ENCODE peak calls at places on chromosomes 7 and 10, in seven cellular contexts. C, V, L, O, B, T and R are unnamed samples.

GRCh38 chr7:99837649-99838361 is 10.0 kb downstream of the CYP3A43 start:
- DNase-seq in O (peak), T (no peak), V (peak), C (no peak), B (peak), L (no peak), R (peak)

GRCh38 chr10:79494871-79495270 is 17.5 kb upstream of the EIF5AL1 start:
- DNase-seq in O (no peak), T (no peak), L (no peak), C (no peak), B (no peak), V (no peak), R (no peak)

GRCh38 chr7:832292-832967 is at the start of gene SUN1:
- DNase-seq in V (peak), L (no peak), O (peak), T (no peak), B (peak), C (peak), R (peak)

GRCh38 chr10:480928-481551 is 208.4 kb downstream of the DIP2C start:
- DNase-seq in L (no peak), C (no peak), T (peak), B (peak), V (no peak), O (peak), R (no peak)

GRCh38 chr7:107186242-107186641 is 17.4 kb downstream of the HBP1 start:
- DNase-seq in T (no peak), O (no peak), V (no peak), L (no peak), B (no peak), C (no peak), R (no peak)

GRCh38 chr10:131021246-131021895 is 290.1 kb downstream of the TCERG1L start:
- DNase-seq in C (no peak), B (no peak), L (peak), V (no peak), T (no peak), O (no peak), R (no peak)

GRCh38 chr7:117014673-117015133 is 61.4 kb downstream of the ST7 start:
- DNase-seq in T (peak), B (peak), V (peak), L (no peak), O (peak), C (peak), R (no peak)

GRCh38 chr7:132381742-132382472 is 194.4 kb downstream of the PLXNA4 start:
- DNase-seq in O (no peak), V (no peak), C (no peak), L (no peak), T (no peak), B (no peak), R (peak)

GRCh38 chr7:157874208-157874816 is 537.5 kb downstream of the DNAJB6 start:
- DNase-seq in B (no peak), V (no peak), O (no peak), L (no peak), C (no peak), T (no peak), R (no peak)

GRCh38 chr10:123858039-123858740 is 33.4 kb downstream of the CPXM2 start:
- DNase-seq in O (peak), C (no peak), V (peak), T (no peak), L (no peak), B (peak), R (no peak)

GRCh38 chr7:28330384-28331070 is 81.8 kb upstream of the CREB5 start:
- DNase-seq in C (no peak), L (no peak), B (peak), O (no peak), T (no peak), V (peak), R (no peak)

GRCh38 chr7:4479367-4480039 is 202.6 kb upstream of the FOXK1 start:
- DNase-seq in T (peak), L (peak), O (no peak), B (no peak), V (peak), C (peak), R (peak)

GRCh38 chr7:151663382-151664100 is 143.8 kb upstream of the RHEB start:
- DNase-seq in T (no peak), V (no peak), C (no peak), L (no peak), B (peak), O (peak), R (no peak)

GRCh38 chr10:89224697-89225443 is 17.8 kb upstream of the CH25H start:
- DNase-seq in C (no peak), T (no peak), O (no peak), V (no peak), B (peak), L (peak), R (no peak)

GRCh38 chr7:120033114-120033513 is 239.9 kb upstream of the KCND2 start:
- DNase-seq in V (no peak), T (no peak), C (no peak), O (no peak), L (no peak), B (peak), R (no peak)

GRCh38 chr7:16396766-16397496 is 24.4 kb downstream of the CRPPA start:
- DNase-seq in L (no peak), T (no peak), O (no peak), B (no peak), C (no peak), V (no peak), R (no peak)

GRCh38 chr10:75771606-75772005 is 340.2 kb downstream of the LRMDA start:
- DNase-seq in B (no peak), O (no peak), L (no peak), T (no peak), V (peak), C (no peak), R (no peak)

GRCh38 chr10:122650331-122650730 is 49.3 kb downstream of the C10orf120 start:
- DNase-seq in V (no peak), T (no peak), C (no peak), O (no peak), L (peak), B (no peak), R (no peak)

GRCh38 chr7:96224682-96225081 is 97.2 kb downstream of the SLC25A13 start:
- DNase-seq in C (no peak), V (peak), L (peak), B (no peak), T (no peak), O (no peak), R (no peak)

GRCh38 chr10:68992721-68993440 is 4.3 kb downstream of the KIFBP start:
- DNase-seq in T (peak), O (peak), L (no peak), B (peak), C (no peak), V (peak), R (peak)

GRCh38 chr10:68982389-68982788 is 6.2 kb upstream of the KIFBP start:
- DNase-seq in O (no peak), C (no peak), T (no peak), L (no peak), B (no peak), V (no peak), R (no peak)

GRCh38 chr10:68988530-68989316 is at the start of gene KIFBP:
- DNase-seq in B (peak), O (peak), V (peak), T (peak), L (peak), C (peak), R (peak)

GRCh38 chr10:68989317-68989990 is 851 bp downstream of the KIFBP start:
- DNase-seq in T (no peak), C (no peak), L (no peak), O (peak), B (peak), V (no peak), R (no peak)

DNA sequence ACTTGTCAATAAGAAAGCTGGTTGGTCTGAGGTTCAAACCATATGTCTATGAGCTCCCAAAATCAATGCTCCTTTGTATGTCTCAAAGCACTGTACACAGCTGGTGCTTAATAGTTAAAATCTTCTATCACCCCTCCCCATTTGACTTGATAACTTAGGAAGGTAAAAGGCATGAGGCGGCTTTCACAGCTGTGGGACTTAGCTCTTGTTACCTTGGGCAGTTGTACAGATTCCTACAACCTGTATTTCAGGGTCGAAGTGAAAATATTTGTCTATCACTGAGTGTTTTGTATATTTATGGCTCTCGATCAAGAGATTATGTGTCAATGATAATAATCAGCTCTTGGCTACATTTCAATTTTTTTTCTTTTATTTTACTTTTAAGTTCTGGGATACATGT is 992 bp upstream of the KIFBP start:
- DNase-seq in C (no peak), L (no peak), V (no peak), O (no peak), B (no peak), T (no peak), R (no peak)
- H3K4me3 ChIP-seq in C (no peak), L (no peak), V (no peak), O (no peak), B (no peak), T (peak), R (no peak)

DNA sequence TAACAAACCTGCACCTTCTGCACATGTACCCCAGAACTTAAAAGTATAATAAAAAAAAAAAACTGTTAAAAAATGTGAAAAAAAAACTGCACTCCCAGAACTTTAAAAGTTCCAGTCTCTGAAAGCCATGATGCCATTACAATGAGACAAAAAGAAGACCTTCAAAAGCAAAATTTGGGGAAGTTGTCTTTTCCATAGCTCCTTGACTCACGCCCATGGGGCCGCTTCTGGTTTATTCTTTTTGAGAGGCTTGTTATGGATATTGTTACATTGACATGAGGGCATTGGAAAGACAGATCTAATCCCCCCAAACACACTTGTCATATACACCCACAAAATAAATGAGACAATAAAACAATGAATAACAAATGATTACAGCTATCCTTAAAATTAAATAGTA is 805 bp downstream of the BLNK start:
- DNase-seq in B (no peak), O (no peak), L (no peak), C (no peak), T (no peak), V (no peak), R (no peak)
- H3K4me3 ChIP-seq in B (no peak), O (no peak), L (no peak), C (no peak), T (no peak), V (peak), R (peak)

GRCh38 chr10:133087045-133087678 is 562 bp upstream of the ADGRA1 start:
- DNase-seq in O (no peak), C (no peak), T (no peak), B (no peak), L (no peak), V (no peak), R (no peak)

GRCh38 chr10:133088524-133089460 is 1.1 kb downstream of the ADGRA1 start:
- DNase-seq in T (no peak), V (no peak), C (no peak), O (no peak), L (no peak), B (no peak), R (no peak)

GRCh38 chr10:133089461-133089800 is 1.7 kb downstream of the ADGRA1 start:
- DNase-seq in T (no peak), O (no peak), L (no peak), B (no peak), C (no peak), V (no peak), R (no peak)

GRCh38 chr10:133086247-133086646 is 1.5 kb upstream of the ADGRA1 start:
- DNase-seq in C (no peak), L (no peak), V (no peak), T (no peak), O (no peak), B (no peak), R (no peak)

GRCh38 chr10:133087679-133088523 is at the start of gene ADGRA1:
- DNase-seq in T (peak), B (no peak), O (no peak), L (peak), C (no peak), V (no peak), R (no peak)
- H3K4me3 ChIP-seq in T (peak), B (no peak), O (no peak), L (peak), C (peak), V (no peak), R (no peak)

GRCh38 chr10:107425844-107426553 is 261.5 kb upstream of the SORCS1 start:
- DNase-seq in L (no peak), V (no peak), T (no peak), B (peak), C (no peak), O (no peak), R (no peak)
- H3K4me3 ChIP-seq in L (no peak), V (no peak), T (no peak), B (no peak), C (no peak), O (no peak), R (peak)